ENCODE peak calls at places on chromosome 11, in six cellular contexts. H is HCT116; A is mucosa of descending colon; M is prostate gland; V is CD4-positive, alpha-beta memory T cell; U is vagina. O is an unnamed sample. For H3K4me1, the result is how much of the 10 kb centered on the place peaks cover.

GRCh38 chr11:120316880-120317688 is 8.0 kb upstream of the TLCD5 start:
- DNase-seq in H (no peak), A (peak), M (peak), V (no peak), U (no peak), O (peak)

GRCh38 chr11:47426062-47426956 is at the start of gene PSMC3:
- DNase-seq in H (peak), A (peak), M (peak), V (peak), U (peak), O (peak)

GRCh38 chr11:108003623-108004022 is 5.1 kb upstream of the CUL5 start:
- DNase-seq in H (no peak), A (no peak), M (no peak), V (no peak), U (no peak), O (no peak)

GRCh38 chr11:113806403-113806802 is 26.8 kb downstream of the CLDN25 start:
- DNase-seq in H (peak), A (peak), M (no peak), V (no peak), U (no peak), O (no peak)

GRCh38 chr11:103281301-103281700 is 172.1 kb downstream of the DYNC2H1 start:
- DNase-seq in H (no peak), A (no peak), M (no peak), V (no peak), U (no peak), O (no peak)

GRCh38 chr11:93031386-93031785 is 61.9 kb downstream of the MTNR1B start:
- DNase-seq in H (no peak), A (no peak), M (no peak), V (no peak), U (no peak), O (no peak)

GRCh38 chr11:68009391-68010000 is 631 bp upstream of the ALDH3B1 start:
- DNase-seq in H (no peak), A (peak), M (no peak), V (peak), U (no peak), O (no peak)

GRCh38 chr11:92707173-92707619 is 262.3 kb upstream of the MTNR1B start:
- DNase-seq in H (no peak), A (no peak), M (peak), V (no peak), U (no peak), O (no peak)

GRCh38 chr11:43987384-43988039 is 45.1 kb downstream of the C11orf96 start:
- DNase-seq in H (no peak), A (peak), M (no peak), V (no peak), U (no peak), O (peak)

GRCh38 chr11:117704416-117705150 is 92.4 kb downstream of the DSCAML1 start:
- DNase-seq in H (no peak), A (no peak), M (no peak), V (no peak), U (no peak), O (no peak)

GRCh38 chr11:74380746-74381439 is 17.3 kb downstream of the PGM2L1 start:
- DNase-seq in H (no peak), A (peak), M (peak), V (no peak), U (no peak), O (no peak)

GRCh38 chr11:60130496-60130895 is 42.0 kb downstream of the MS4A2 start:
- DNase-seq in H (peak), A (peak), M (peak), V (no peak), U (no peak), O (no peak)

GRCh38 chr11:114556135-114556534 is 3.5 kb downstream of the NXPE1 start:
- DNase-seq in H (no peak), A (no peak), M (no peak), V (no peak), U (no peak), O (no peak)

GRCh38 chr11:80383655-80384054 is 942.8 kb upstream of the TENM4 start:
- DNase-seq in H (no peak), A (peak), M (peak), V (no peak), U (no peak), O (no peak)

GRCh38 chr11:108019870-108020540 is 11.3 kb downstream of the CUL5 start:
- DNase-seq in H (no peak), A (no peak), M (no peak), V (no peak), U (no peak), O (no peak)

GRCh38 chr11:77557553-77557952 is 32.2 kb upstream of the AQP11 start:
- DNase-seq in H (no peak), A (peak), M (no peak), V (no peak), U (no peak), O (no peak)

GRCh38 chr11:36638586-36638985 is 40.5 kb upstream of the RAG2 start:
- DNase-seq in H (no peak), A (no peak), M (no peak), V (no peak), U (no peak), O (no peak)

GRCh38 chr11:67309661-67310061 is 6.3 kb downstream of the SSH3 start:
- DNase-seq in H (no peak), A (no peak), M (no peak), V (no peak), U (no peak), O (no peak)

GRCh38 chr11:129279326-129280026 is 87.4 kb upstream of the ARHGAP32 start:
- DNase-seq in H (peak), A (peak), M (peak), V (peak), U (no peak), O (peak)
- H3K4me1 ChIP-seq in H (under half), A (under half), M (under half), V (under half), U (half or more), O (under half)

GRCh38 chr11:96218013-96218412 is 125.0 kb downstream of the MAML2 start:
- DNase-seq in H (no peak), A (no peak), M (no peak), V (no peak), U (no peak), O (no peak)

GRCh38 chr11:96218901-96219300 is 124.1 kb downstream of the MAML2 start:
- DNase-seq in H (no peak), A (no peak), M (no peak), V (no peak), U (no peak), O (no peak)

GRCh38 chr11:96222102-96222501 is 120.9 kb downstream of the MAML2 start:
- DNase-seq in H (no peak), A (no peak), M (no peak), V (no peak), U (no peak), O (no peak)

GRCh38 chr11:96219981-96220623 is 122.9 kb downstream of the MAML2 start:
- DNase-seq in H (no peak), A (no peak), M (no peak), V (no peak), U (no peak), O (no peak)

DNA sequence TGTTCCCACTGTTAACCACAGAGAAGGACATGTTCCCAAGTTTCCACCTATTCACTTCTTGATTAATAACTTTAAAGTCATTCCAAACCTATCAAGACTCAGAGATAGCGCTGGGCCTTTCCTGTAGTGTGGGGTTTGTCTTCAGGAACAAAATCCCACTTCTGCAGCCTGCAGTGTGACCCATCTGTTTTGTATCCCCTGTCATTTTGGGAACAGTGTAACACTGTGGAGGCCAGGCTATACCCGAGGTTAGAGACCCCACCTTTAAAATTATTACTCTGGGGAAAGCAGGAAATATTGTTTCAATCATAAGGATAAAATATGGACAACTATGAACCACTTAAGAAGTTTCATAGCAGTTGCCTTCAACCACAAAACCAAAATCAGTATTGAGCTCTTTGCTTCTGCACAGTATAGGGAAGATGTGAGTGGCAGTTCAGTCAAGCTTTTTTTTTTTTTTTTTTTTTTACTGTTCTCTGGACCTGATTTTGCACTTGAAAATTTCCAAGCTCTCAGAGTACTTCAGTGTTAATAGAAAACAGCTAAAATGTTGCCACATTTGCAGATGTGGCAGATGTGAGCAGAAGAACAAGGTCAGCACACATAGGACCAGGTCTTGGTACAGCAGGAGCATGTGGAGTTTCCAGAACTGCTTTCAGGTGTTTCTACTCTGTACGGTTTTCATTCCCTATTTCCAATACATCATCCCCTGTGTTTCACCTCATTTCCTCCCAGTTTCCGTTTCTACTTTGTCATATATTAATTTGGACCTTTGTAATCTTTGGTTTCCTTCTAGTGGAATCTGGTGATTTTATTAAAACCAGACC is 121.5 kb downstream of the MAML2 start:
- DNase-seq in H (no peak), A (no peak), M (no peak), V (no peak), U (no peak), O (no peak)
- H3K4me1 ChIP-seq in H (under half), A (under half), M (under half), V (half or more), U (half or more), O (half or more)

GRCh38 chr11:111305403-111305802 is 7.1 kb downstream of the POU2AF3 start:
- DNase-seq in H (no peak), A (no peak), M (no peak), V (no peak), U (no peak), O (no peak)
- H3K4me1 ChIP-seq in H (under half), A (under half), M (under half), V (under half), U (under half), O (under half)

GRCh38 chr11:12249590-12250260 is 127.6 kb upstream of the PARVA start:
- DNase-seq in H (no peak), A (peak), M (peak), V (no peak), U (no peak), O (no peak)

GRCh38 chr11:12246169-12246568 is 131.2 kb upstream of the PARVA start:
- DNase-seq in H (no peak), A (no peak), M (no peak), V (no peak), U (no peak), O (no peak)

GRCh38 chr11:12247543-12248287 is 129.7 kb upstream of the PARVA start:
- DNase-seq in H (no peak), A (no peak), M (no peak), V (no peak), U (no peak), O (no peak)

GRCh38 chr11:12246989-12247388 is 130.4 kb upstream of the PARVA start:
- DNase-seq in H (no peak), A (no peak), M (no peak), V (no peak), U (no peak), O (no peak)

DNA sequence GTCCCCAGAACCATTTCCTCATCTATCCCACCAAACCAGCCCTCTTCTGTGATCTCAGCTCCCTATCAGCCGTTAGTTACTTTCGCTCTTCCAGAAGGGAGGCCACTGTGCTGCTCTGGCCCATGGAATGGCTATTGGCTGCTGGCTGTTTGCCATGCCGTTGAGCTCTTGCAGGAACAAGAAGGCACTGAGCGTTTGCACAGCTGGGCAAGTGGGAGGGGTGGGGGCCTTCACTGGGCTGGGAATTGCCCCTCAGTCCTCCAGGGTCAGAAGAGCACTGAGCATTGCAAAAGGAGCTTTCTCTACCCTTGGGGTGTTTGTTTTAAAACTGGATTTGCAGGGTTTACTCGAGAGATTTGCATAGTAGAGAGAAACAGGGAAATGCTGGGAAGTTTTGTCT is 129.0 kb upstream of the PARVA start:
- DNase-seq in H (no peak), A (peak), M (peak), V (no peak), U (no peak), O (peak)
- H3K4me1 ChIP-seq in H (under half), A (under half), M (under half), V (under half), U (under half), O (half or more)

GRCh38 chr11:64862914-64863313 is 15.5 kb downstream of the EHD1 start:
- DNase-seq in H (no peak), A (no peak), M (no peak), V (no peak), U (no peak), O (peak)
- H3K4me1 ChIP-seq in H (half or more), A (under half), M (under half), V (half or more), U (half or more), O (half or more)

GRCh38 chr11:45091563-45092392 is 54.7 kb upstream of the PRDM11 start:
- DNase-seq in H (no peak), A (no peak), M (no peak), V (no peak), U (no peak), O (no peak)

GRCh38 chr11:45089251-45089650 is 57.2 kb upstream of the PRDM11 start:
- DNase-seq in H (no peak), A (peak), M (no peak), V (no peak), U (no peak), O (peak)

GRCh38 chr11:45087761-45088160 is 58.7 kb upstream of the PRDM11 start:
- DNase-seq in H (no peak), A (no peak), M (no peak), V (no peak), U (no peak), O (no peak)

GRCh38 chr11:45090607-45091006 is 55.8 kb upstream of the PRDM11 start:
- DNase-seq in H (no peak), A (no peak), M (no peak), V (no peak), U (no peak), O (no peak)

GRCh38 chr11:45089845-45090499 is 56.5 kb upstream of the PRDM11 start:
- DNase-seq in H (no peak), A (no peak), M (no peak), V (no peak), U (no peak), O (no peak)
- H3K4me1 ChIP-seq in H (under half), A (under half), M (under half), V (under half), U (half or more), O (half or more)

O was measured in left ventricle myocardium inferior.